ENCODE peak calls at places on chromosomes 16 and 17, in ten cellular contexts. Y, T, D, V, E, F, B, S, G and K are unnamed samples.

GRCh38 chr17:47615766-47616424 is 33.8 kb upstream of the KPNB1 start:
- DNase-seq in Y (no peak), T (peak), D (no peak), V (peak), E (peak), F (peak), B (peak), S (no peak), G (no peak), K (no peak)

GRCh38 chr17:9346296-9346926 is 229.2 kb downstream of the STX8 start:
- DNase-seq in Y (no peak), T (peak), D (no peak), V (no peak), E (peak), F (no peak), B (no peak), S (no peak), G (no peak), K (no peak)

GRCh38 chr16:85288869-85289660 is 176.8 kb upstream of the CIBAR2 start:
- DNase-seq in Y (no peak), T (no peak), D (no peak), V (no peak), E (no peak), F (no peak), B (no peak), S (no peak), G (no peak), K (no peak)

GRCh38 chr16:12675852-12676251 is 127.8 kb downstream of the CPPED1 start:
- DNase-seq in Y (no peak), T (no peak), D (no peak), V (no peak), E (peak), F (no peak), B (no peak), S (no peak), G (no peak), K (no peak)

GRCh38 chr17:81537343-81537855 is 9.2 kb downstream of the FSCN2 start:
- DNase-seq in Y (peak), T (peak), D (no peak), V (peak), E (no peak), F (peak), B (peak), S (no peak), G (no peak), K (peak)

GRCh38 chr17:996554-997344 is at the start of gene TIMM22:
- DNase-seq in Y (peak), T (peak), D (peak), V (peak), E (peak), F (peak), B (peak), S (peak), G (peak), K (peak)

GRCh38 chr16:73864868-73865267 is 431.7 kb upstream of the PSMD7 start:
- DNase-seq in Y (no peak), T (no peak), D (no peak), V (no peak), E (no peak), F (no peak), B (no peak), S (no peak), G (no peak), K (no peak)

GRCh38 chr16:57144027-57144426 is 41.8 kb downstream of the PSME3IP1 start:
- DNase-seq in Y (no peak), T (no peak), D (no peak), V (peak), E (no peak), F (no peak), B (no peak), S (no peak), G (no peak), K (no peak)

GRCh38 chr16:74309789-74310781 is 13.5 kb downstream of the PSMD7 start:
- DNase-seq in Y (peak), T (peak), D (no peak), V (peak), E (peak), F (peak), B (peak), S (no peak), G (peak), K (peak)

GRCh38 chr16:4847774-4848587 is 700 bp downstream of the UBN1 start:
- DNase-seq in Y (peak), T (peak), D (peak), V (peak), E (peak), F (peak), B (peak), S (no peak), G (peak), K (peak)

GRCh38 chr16:87850009-87851006 is 19.0 kb downstream of the SLC7A5 start:
- DNase-seq in Y (peak), T (peak), D (peak), V (peak), E (peak), F (peak), B (peak), S (peak), G (peak), K (peak)

GRCh38 chr17:66777689-66778225 is 57.2 kb upstream of the CACNG5 start:
- DNase-seq in Y (no peak), T (no peak), D (no peak), V (peak), E (peak), F (no peak), B (peak), S (no peak), G (no peak), K (no peak)

GRCh38 chr17:71850792-71851191 is 270.0 kb upstream of the SOX9 start:
- DNase-seq in Y (no peak), T (no peak), D (no peak), V (no peak), E (no peak), F (no peak), B (no peak), S (no peak), G (no peak), K (no peak)

GRCh38 chr16:2911580-2912329 is at the start of gene FLYWCH1:
- DNase-seq in Y (peak), T (peak), D (peak), V (peak), E (peak), F (peak), B (peak), S (peak), G (peak), K (peak)

GRCh38 chr16:56697456-56698155 is 15.3 kb downstream of the MT1X start:
- DNase-seq in Y (no peak), T (no peak), D (no peak), V (no peak), E (no peak), F (no peak), B (no peak), S (no peak), G (no peak), K (no peak)